ENCODE peak calls at places on chromosomes 16 and 17, in five cellular contexts. One of them, this sample, is unnamed.

GRCh38 chr16:79018952-79019506 is 581.5 kb downstream of the MAF start:
- DNase-seq in Peyer's patch: no peak
- DNase-seq in ovary: no peak
- DNase-seq in right lobe of liver: no peak
- DNase-seq in breast epithelium: no peak
- DNase-seq in this sample: no peak

GRCh38 chr16:12387786-12388185 is 411.3 kb downstream of the SNX29 start:
- DNase-seq in Peyer's patch: no peak
- DNase-seq in ovary: no peak
- DNase-seq in right lobe of liver: no peak
- DNase-seq in breast epithelium: no peak
- DNase-seq in this sample: no peak

GRCh38 chr17:60311936-60312335 is 80.0 kb downstream of the USP32 start:
- DNase-seq in Peyer's patch: no peak
- DNase-seq in ovary: no peak
- DNase-seq in right lobe of liver: no peak
- DNase-seq in breast epithelium: no peak
- DNase-seq in this sample: no peak

GRCh38 chr17:17871913-17872312 is 35.1 kb upstream of the SREBF1 start:
- DNase-seq in Peyer's patch: no peak
- DNase-seq in ovary: no peak
- DNase-seq in right lobe of liver: no peak
- DNase-seq in breast epithelium: no peak
- DNase-seq in this sample: no peak

GRCh38 chr17:82457071-82457789 is 1.3 kb upstream of the NARF start:
- DNase-seq in Peyer's patch: no peak
- DNase-seq in ovary: no peak
- DNase-seq in right lobe of liver: peak
- DNase-seq in breast epithelium: no peak
- DNase-seq in this sample: peak

GRCh38 chr17:15278381-15278780 is 13.3 kb upstream of the PMP22 start:
- DNase-seq in Peyer's patch: no peak
- DNase-seq in ovary: no peak
- DNase-seq in right lobe of liver: no peak
- DNase-seq in breast epithelium: no peak
- DNase-seq in this sample: no peak

GRCh38 chr16:49350265-49351103 is 23.1 kb upstream of the C16orf78 start:
- DNase-seq in Peyer's patch: peak
- DNase-seq in ovary: peak
- DNase-seq in right lobe of liver: peak
- DNase-seq in breast epithelium: peak
- DNase-seq in this sample: peak

GRCh38 chr17:39351508-39351907 is 49.9 kb downstream of the FBXL20 start:
- DNase-seq in Peyer's patch: no peak
- DNase-seq in ovary: no peak
- DNase-seq in right lobe of liver: no peak
- DNase-seq in breast epithelium: no peak
- DNase-seq in this sample: no peak

GRCh38 chr17:38559880-38560230 is 45.9 kb downstream of the SRCIN1 start:
- DNase-seq in Peyer's patch: no peak
- DNase-seq in ovary: no peak
- DNase-seq in right lobe of liver: peak
- DNase-seq in breast epithelium: no peak
- DNase-seq in this sample: no peak

GRCh38 chr17:48552453-48553189 is 7.7 kb upstream of the HOXB2 start:
- DNase-seq in Peyer's patch: no peak
- DNase-seq in ovary: no peak
- DNase-seq in right lobe of liver: no peak
- DNase-seq in breast epithelium: no peak
- DNase-seq in this sample: no peak

GRCh38 chr17:80212962-80213650 is 7.0 kb downstream of the SGSH start:
- DNase-seq in Peyer's patch: no peak
- DNase-seq in ovary: no peak
- DNase-seq in right lobe of liver: no peak
- DNase-seq in breast epithelium: no peak
- DNase-seq in this sample: no peak

GRCh38 chr17:35160354-35161201 is 13.0 kb downstream of the UNC45B start:
- DNase-seq in Peyer's patch: no peak
- DNase-seq in ovary: no peak
- DNase-seq in right lobe of liver: no peak
- DNase-seq in breast epithelium: no peak
- DNase-seq in this sample: no peak

GRCh38 chr16:88619859-88620655 is 18.3 kb upstream of the IL17C start:
- DNase-seq in Peyer's patch: no peak
- DNase-seq in ovary: no peak
- DNase-seq in right lobe of liver: no peak
- DNase-seq in breast epithelium: no peak
- DNase-seq in this sample: no peak

GRCh38 chr16:24845726-24846547 is at the start of gene SLC5A11:
- DNase-seq in Peyer's patch: peak
- DNase-seq in ovary: no peak
- DNase-seq in right lobe of liver: no peak
- DNase-seq in breast epithelium: no peak
- DNase-seq in this sample: no peak

GRCh38 chr16:64136314-64136713 is 985.5 kb downstream of the CDH11 start:
- DNase-seq in Peyer's patch: no peak
- DNase-seq in ovary: no peak
- DNase-seq in right lobe of liver: no peak
- DNase-seq in breast epithelium: no peak
- DNase-seq in this sample: no peak

GRCh38 chr17:45255358-45255757 is 6.5 kb downstream of the SPATA32 start:
- DNase-seq in Peyer's patch: no peak
- DNase-seq in ovary: no peak
- DNase-seq in right lobe of liver: no peak
- DNase-seq in breast epithelium: no peak
- DNase-seq in this sample: no peak

GRCh38 chr17:58520843-58521430 is 6.5 kb upstream of the MTMR4 start:
- DNase-seq in Peyer's patch: no peak
- DNase-seq in ovary: no peak
- DNase-seq in right lobe of liver: no peak
- DNase-seq in breast epithelium: no peak
- DNase-seq in this sample: no peak

GRCh38 chr16:52389045-52389444 is 157.9 kb downstream of the TOX3 start:
- DNase-seq in Peyer's patch: no peak
- DNase-seq in ovary: no peak
- DNase-seq in right lobe of liver: no peak
- DNase-seq in breast epithelium: no peak
- DNase-seq in this sample: no peak

GRCh38 chr17:70021726-70022125 is 53.3 kb upstream of the KCNJ16 start:
- DNase-seq in Peyer's patch: no peak
- DNase-seq in ovary: no peak
- DNase-seq in right lobe of liver: no peak
- DNase-seq in breast epithelium: no peak
- DNase-seq in this sample: no peak

GRCh38 chr17:29905086-29905878 is 24.7 kb downstream of the SSH2 start:
- DNase-seq in Peyer's patch: no peak
- DNase-seq in ovary: no peak
- DNase-seq in right lobe of liver: no peak
- DNase-seq in breast epithelium: no peak
- DNase-seq in this sample: no peak

GRCh38 chr17:67689534-67690177 is 28.1 kb upstream of the NOL11 start:
- DNase-seq in Peyer's patch: no peak
- DNase-seq in ovary: no peak
- DNase-seq in right lobe of liver: peak
- DNase-seq in breast epithelium: no peak
- DNase-seq in this sample: peak

GRCh38 chr17:8803531-8804416 is 4.6 kb upstream of the MFSD6L start:
- DNase-seq in Peyer's patch: no peak
- DNase-seq in ovary: no peak
- DNase-seq in right lobe of liver: no peak
- DNase-seq in breast epithelium: no peak
- DNase-seq in this sample: no peak

GRCh38 chr16:57245472-57246113 is 534 bp downstream of the ARL2BP start:
- DNase-seq in Peyer's patch: no peak
- DNase-seq in ovary: no peak
- DNase-seq in right lobe of liver: peak
- DNase-seq in breast epithelium: no peak
- DNase-seq in this sample: no peak

GRCh38 chr16:26816885-26817571 is 249.7 kb upstream of the C16orf82 start:
- DNase-seq in Peyer's patch: no peak
- DNase-seq in ovary: no peak
- DNase-seq in right lobe of liver: no peak
- DNase-seq in breast epithelium: no peak
- DNase-seq in this sample: no peak

GRCh38 chr16:17379121-17379571 is 91.6 kb downstream of the XYLT1 start:
- DNase-seq in Peyer's patch: no peak
- DNase-seq in ovary: peak
- DNase-seq in right lobe of liver: no peak
- DNase-seq in breast epithelium: no peak
- DNase-seq in this sample: peak

GRCh38 chr17:56681561-56682266 is 88.2 kb downstream of the NOG start:
- DNase-seq in Peyer's patch: no peak
- DNase-seq in ovary: no peak
- DNase-seq in right lobe of liver: no peak
- DNase-seq in breast epithelium: no peak
- DNase-seq in this sample: no peak

GRCh38 chr16:72050769-72051464 is 3.4 kb upstream of the HP start:
- DNase-seq in Peyer's patch: no peak
- DNase-seq in ovary: no peak
- DNase-seq in right lobe of liver: peak
- DNase-seq in breast epithelium: no peak
- DNase-seq in this sample: no peak

GRCh38 chr17:41937970-41938851 is 7.8 kb downstream of the ODAD4 start:
- DNase-seq in Peyer's patch: no peak
- DNase-seq in ovary: no peak
- DNase-seq in right lobe of liver: peak
- DNase-seq in breast epithelium: no peak
- DNase-seq in this sample: no peak
- H3K27ac ChIP-seq in Peyer's patch: no peak
- H3K27ac ChIP-seq in ovary: no peak
- H3K27ac ChIP-seq in right lobe of liver: peak
- H3K27ac ChIP-seq in breast epithelium: no peak
- H3K27ac ChIP-seq in this sample: no peak

GRCh38 chr17:75824050-75824552 is 20.1 kb downstream of the UNC13D start:
- DNase-seq in Peyer's patch: no peak
- DNase-seq in ovary: no peak
- DNase-seq in right lobe of liver: no peak
- DNase-seq in breast epithelium: no peak
- DNase-seq in this sample: no peak
- TF ChIP-seq POLR2A in Peyer's patch: no peak
- TF ChIP-seq POLR2A in ovary: no peak
- TF ChIP-seq POLR2A in right lobe of liver: no peak
- TF ChIP-seq POLR2A in breast epithelium: no peak
- TF ChIP-seq POLR2A in this sample: no peak

DNA sequence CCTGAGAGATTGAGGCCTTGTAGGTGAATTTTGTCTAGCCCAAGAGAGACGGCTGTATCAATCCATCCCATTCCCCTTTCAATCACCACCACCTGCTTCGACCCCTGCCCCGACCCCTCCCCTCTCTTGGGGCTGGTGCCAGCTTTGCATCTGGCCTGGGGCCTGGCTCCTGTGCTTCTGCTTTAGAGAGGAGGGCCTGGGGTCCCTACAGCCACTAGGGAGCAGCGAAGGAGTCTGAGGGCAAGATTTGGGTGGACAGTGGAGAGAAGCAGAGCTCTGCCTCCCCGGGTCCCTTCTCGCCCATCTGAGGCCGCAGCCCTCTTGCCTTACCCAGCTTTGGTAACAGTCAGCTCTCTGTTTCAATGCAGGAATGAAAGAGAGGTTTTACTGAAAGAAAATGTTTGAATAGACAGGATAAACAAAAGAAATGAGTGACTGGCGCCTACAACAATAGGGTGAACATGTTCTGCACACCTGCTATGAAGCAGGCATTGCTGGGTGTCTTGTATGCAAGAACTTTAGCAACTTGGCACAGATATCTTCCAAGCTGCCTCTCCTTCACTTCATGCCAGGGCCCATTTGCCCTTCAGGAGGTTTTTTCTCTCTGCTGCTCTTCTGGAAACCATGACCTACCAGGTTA is 57.4 kb downstream of the SLC47A1 start:
- DNase-seq in Peyer's patch: no peak
- DNase-seq in ovary: no peak
- DNase-seq in right lobe of liver: no peak
- DNase-seq in breast epithelium: no peak
- DNase-seq in this sample: no peak
- TF ChIP-seq CTCF in Peyer's patch: no peak
- TF ChIP-seq CTCF in ovary: no peak
- TF ChIP-seq CTCF in right lobe of liver: no peak
- TF ChIP-seq CTCF in breast epithelium: no peak
- TF ChIP-seq CTCF in this sample: no peak

GRCh38 chr16:14669776-14670175 is 24.3 kb downstream of the PLA2G10 start:
- DNase-seq in Peyer's patch: peak
- DNase-seq in ovary: no peak
- DNase-seq in right lobe of liver: peak
- DNase-seq in breast epithelium: no peak
- DNase-seq in this sample: peak

GRCh38 chr16:14668556-14669223 is 25.4 kb downstream of the PLA2G10 start:
- DNase-seq in Peyer's patch: no peak
- DNase-seq in ovary: no peak
- DNase-seq in right lobe of liver: no peak
- DNase-seq in breast epithelium: no peak
- DNase-seq in this sample: no peak

GRCh38 chr16:14667347-14668266 is 26.5 kb downstream of the PLA2G10 start:
- DNase-seq in Peyer's patch: peak
- DNase-seq in ovary: no peak
- DNase-seq in right lobe of liver: no peak
- DNase-seq in breast epithelium: no peak
- DNase-seq in this sample: no peak

GRCh38 chr16:14676633-14677032 is 17.5 kb downstream of the PLA2G10 start:
- DNase-seq in Peyer's patch: no peak
- DNase-seq in ovary: no peak
- DNase-seq in right lobe of liver: no peak
- DNase-seq in breast epithelium: no peak
- DNase-seq in this sample: no peak

GRCh38 chr16:14672403-14672971 is 21.6 kb downstream of the PLA2G10 start:
- DNase-seq in Peyer's patch: no peak
- DNase-seq in ovary: no peak
- DNase-seq in right lobe of liver: no peak
- DNase-seq in breast epithelium: no peak
- DNase-seq in this sample: no peak
- H3K27ac ChIP-seq in Peyer's patch: peak
- H3K27ac ChIP-seq in ovary: no peak
- H3K27ac ChIP-seq in right lobe of liver: no peak
- H3K27ac ChIP-seq in breast epithelium: no peak
- H3K27ac ChIP-seq in this sample: no peak